ENCODE peak calls at places on chromosomes 6 and 20, in nine cellular contexts. One of them, this sample, is unnamed.

GRCh38 chr20:24935786-24936525 is 13.1 kb upstream of the CST7 start:
- DNase-seq in mucosa of descending colon: no peak
- DNase-seq in SK-N-SH: no peak
- DNase-seq in dorsolateral prefrontal cortex: no peak
- DNase-seq in mesothelial cell of epicardium: no peak
- DNase-seq in brain microvascular endothelial cell: no peak
- DNase-seq in AG04450: no peak
- DNase-seq in cardiac muscle cell: no peak
- DNase-seq in foreskin keratinocyte: no peak
- DNase-seq in this sample: no peak

GRCh38 chr6:138403324-138403800 is 661 bp upstream of the HEBP2 start:
- DNase-seq in mesothelial cell of epicardium: no peak
- DNase-seq in mucosa of descending colon: peak
- DNase-seq in foreskin keratinocyte: peak
- DNase-seq in brain microvascular endothelial cell: no peak
- DNase-seq in dorsolateral prefrontal cortex: no peak
- DNase-seq in AG04450: no peak
- DNase-seq in SK-N-SH: peak
- DNase-seq in cardiac muscle cell: peak
- DNase-seq in this sample: no peak

GRCh38 chr20:33352258-33353012 is 48.9 kb downstream of the CDK5RAP1 start:
- DNase-seq in SK-N-SH: no peak
- DNase-seq in brain microvascular endothelial cell: no peak
- DNase-seq in dorsolateral prefrontal cortex: no peak
- DNase-seq in cardiac muscle cell: no peak
- DNase-seq in mucosa of descending colon: no peak
- DNase-seq in mesothelial cell of epicardium: no peak
- DNase-seq in AG04450: no peak
- DNase-seq in foreskin keratinocyte: no peak
- DNase-seq in this sample: no peak

GRCh38 chr6:35300848-35301247 is 3.2 kb downstream of the DEF6 start:
- DNase-seq in cardiac muscle cell: no peak
- DNase-seq in brain microvascular endothelial cell: no peak
- DNase-seq in foreskin keratinocyte: no peak
- DNase-seq in SK-N-SH: no peak
- DNase-seq in dorsolateral prefrontal cortex: no peak
- DNase-seq in mesothelial cell of epicardium: no peak
- DNase-seq in AG04450: no peak
- DNase-seq in mucosa of descending colon: no peak
- DNase-seq in this sample: no peak

GRCh38 chr20:48523191-48523757 is 304.5 kb downstream of the PREX1 start:
- DNase-seq in brain microvascular endothelial cell: peak
- DNase-seq in SK-N-SH: peak
- DNase-seq in mucosa of descending colon: no peak
- DNase-seq in dorsolateral prefrontal cortex: no peak
- DNase-seq in mesothelial cell of epicardium: no peak
- DNase-seq in cardiac muscle cell: peak
- DNase-seq in AG04450: no peak
- DNase-seq in foreskin keratinocyte: peak
- DNase-seq in this sample: peak

GRCh38 chr6:85092224-85092623 is 327.8 kb upstream of the TBX18 start:
- DNase-seq in mucosa of descending colon: no peak
- DNase-seq in foreskin keratinocyte: no peak
- DNase-seq in mesothelial cell of epicardium: no peak
- DNase-seq in dorsolateral prefrontal cortex: no peak
- DNase-seq in AG04450: no peak
- DNase-seq in cardiac muscle cell: no peak
- DNase-seq in brain microvascular endothelial cell: no peak
- DNase-seq in SK-N-SH: no peak
- DNase-seq in this sample: no peak

GRCh38 chr20:48178607-48179006 is 393.3 kb upstream of the SULF2 start:
- DNase-seq in cardiac muscle cell: no peak
- DNase-seq in foreskin keratinocyte: no peak
- DNase-seq in brain microvascular endothelial cell: no peak
- DNase-seq in mucosa of descending colon: no peak
- DNase-seq in SK-N-SH: no peak
- DNase-seq in mesothelial cell of epicardium: no peak
- DNase-seq in AG04450: no peak
- DNase-seq in dorsolateral prefrontal cortex: no peak
- DNase-seq in this sample: no peak

GRCh38 chr20:43507150-43508080 is at the start of gene L3MBTL1:
- DNase-seq in SK-N-SH: peak
- DNase-seq in AG04450: no peak
- DNase-seq in dorsolateral prefrontal cortex: peak
- DNase-seq in brain microvascular endothelial cell: no peak
- DNase-seq in mesothelial cell of epicardium: peak
- DNase-seq in mucosa of descending colon: peak
- DNase-seq in foreskin keratinocyte: peak
- DNase-seq in cardiac muscle cell: peak
- DNase-seq in this sample: peak

GRCh38 chr6:148509789-148510581 is 167.3 kb downstream of the SASH1 start:
- DNase-seq in foreskin keratinocyte: peak
- DNase-seq in brain microvascular endothelial cell: peak
- DNase-seq in dorsolateral prefrontal cortex: peak
- DNase-seq in mesothelial cell of epicardium: no peak
- DNase-seq in AG04450: peak
- DNase-seq in cardiac muscle cell: no peak
- DNase-seq in mucosa of descending colon: peak
- DNase-seq in SK-N-SH: no peak
- DNase-seq in this sample: peak

GRCh38 chr20:25453035-25453810 is 45.8 kb downstream of the GINS1 start:
- DNase-seq in foreskin keratinocyte: peak
- DNase-seq in AG04450: no peak
- DNase-seq in mucosa of descending colon: no peak
- DNase-seq in dorsolateral prefrontal cortex: no peak
- DNase-seq in mesothelial cell of epicardium: no peak
- DNase-seq in SK-N-SH: peak
- DNase-seq in brain microvascular endothelial cell: no peak
- DNase-seq in cardiac muscle cell: peak
- DNase-seq in this sample: peak

GRCh38 chr20:46315311-46315710 is 7.0 kb upstream of the CDH22 start:
- DNase-seq in foreskin keratinocyte: no peak
- DNase-seq in brain microvascular endothelial cell: no peak
- DNase-seq in mucosa of descending colon: no peak
- DNase-seq in dorsolateral prefrontal cortex: no peak
- DNase-seq in SK-N-SH: no peak
- DNase-seq in mesothelial cell of epicardium: no peak
- DNase-seq in cardiac muscle cell: no peak
- DNase-seq in AG04450: no peak
- DNase-seq in this sample: no peak

GRCh38 chr20:62136283-62137091 is 6.7 kb downstream of the PSMA7 start:
- DNase-seq in cardiac muscle cell: peak
- DNase-seq in dorsolateral prefrontal cortex: peak
- DNase-seq in brain microvascular endothelial cell: peak
- DNase-seq in foreskin keratinocyte: peak
- DNase-seq in AG04450: no peak
- DNase-seq in SK-N-SH: peak
- DNase-seq in mesothelial cell of epicardium: no peak
- DNase-seq in mucosa of descending colon: no peak
- DNase-seq in this sample: peak
- TF ChIP-seq CTCF in cardiac muscle cell: peak
- TF ChIP-seq CTCF in dorsolateral prefrontal cortex: peak
- TF ChIP-seq CTCF in brain microvascular endothelial cell: peak
- TF ChIP-seq CTCF in foreskin keratinocyte: peak
- TF ChIP-seq CTCF in AG04450: peak
- TF ChIP-seq CTCF in SK-N-SH: peak
- TF ChIP-seq CTCF in mesothelial cell of epicardium: peak
- TF ChIP-seq CTCF in mucosa of descending colon: peak
- TF ChIP-seq CTCF in this sample: peak

DNA sequence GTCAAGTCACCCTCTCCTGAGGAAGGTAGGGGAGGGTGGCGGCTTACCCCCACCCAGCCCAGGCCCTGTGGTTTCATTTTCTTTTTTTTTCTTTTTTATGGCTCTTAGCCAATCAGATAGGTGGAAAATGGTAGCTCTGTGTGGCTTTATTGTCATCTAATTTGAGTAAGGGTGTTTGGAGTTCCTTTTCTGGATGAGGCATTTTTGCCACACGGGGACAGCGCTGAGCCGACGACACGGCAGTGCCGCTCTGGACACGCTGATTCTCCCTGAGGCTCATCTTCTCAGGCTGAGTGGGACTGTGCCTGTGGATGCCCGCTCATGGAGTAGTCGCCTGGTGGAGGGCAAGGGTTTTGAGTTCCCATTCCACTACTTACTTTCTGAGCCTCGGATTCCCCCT is 37.6 kb upstream of the ANGPT4 start:
- DNase-seq in foreskin keratinocyte: peak
- DNase-seq in SK-N-SH: peak
- DNase-seq in AG04450: no peak
- DNase-seq in brain microvascular endothelial cell: no peak
- DNase-seq in mesothelial cell of epicardium: no peak
- DNase-seq in dorsolateral prefrontal cortex: no peak
- DNase-seq in cardiac muscle cell: peak
- DNase-seq in mucosa of descending colon: no peak
- DNase-seq in this sample: no peak
- TF ChIP-seq CTCF in foreskin keratinocyte: peak
- TF ChIP-seq CTCF in SK-N-SH: peak
- TF ChIP-seq CTCF in AG04450: peak
- TF ChIP-seq CTCF in brain microvascular endothelial cell: peak
- TF ChIP-seq CTCF in mesothelial cell of epicardium: no peak
- TF ChIP-seq CTCF in dorsolateral prefrontal cortex: no peak
- TF ChIP-seq CTCF in cardiac muscle cell: peak
- TF ChIP-seq CTCF in mucosa of descending colon: no peak
- TF ChIP-seq CTCF in this sample: peak

GRCh38 chr20:11267762-11268335 is 594.0 kb upstream of the JAG1 start:
- DNase-seq in mesothelial cell of epicardium: no peak
- DNase-seq in mucosa of descending colon: no peak
- DNase-seq in AG04450: no peak
- DNase-seq in foreskin keratinocyte: no peak
- DNase-seq in dorsolateral prefrontal cortex: no peak
- DNase-seq in SK-N-SH: no peak
- DNase-seq in cardiac muscle cell: no peak
- DNase-seq in brain microvascular endothelial cell: peak
- DNase-seq in this sample: no peak

GRCh38 chr20:11266571-11266970 is 592.8 kb upstream of the JAG1 start:
- DNase-seq in mesothelial cell of epicardium: no peak
- DNase-seq in brain microvascular endothelial cell: no peak
- DNase-seq in foreskin keratinocyte: no peak
- DNase-seq in AG04450: no peak
- DNase-seq in SK-N-SH: no peak
- DNase-seq in mucosa of descending colon: no peak
- DNase-seq in cardiac muscle cell: no peak
- DNase-seq in dorsolateral prefrontal cortex: no peak
- DNase-seq in this sample: no peak

GRCh38 chr20:11270566-11270965 is 596.8 kb upstream of the JAG1 start:
- DNase-seq in cardiac muscle cell: peak
- DNase-seq in brain microvascular endothelial cell: no peak
- DNase-seq in AG04450: no peak
- DNase-seq in SK-N-SH: no peak
- DNase-seq in mesothelial cell of epicardium: no peak
- DNase-seq in mucosa of descending colon: no peak
- DNase-seq in dorsolateral prefrontal cortex: no peak
- DNase-seq in foreskin keratinocyte: peak
- DNase-seq in this sample: no peak

GRCh38 chr20:11271319-11271718 is 597.5 kb upstream of the JAG1 start:
- DNase-seq in dorsolateral prefrontal cortex: no peak
- DNase-seq in foreskin keratinocyte: no peak
- DNase-seq in brain microvascular endothelial cell: no peak
- DNase-seq in AG04450: no peak
- DNase-seq in mucosa of descending colon: no peak
- DNase-seq in mesothelial cell of epicardium: no peak
- DNase-seq in SK-N-SH: peak
- DNase-seq in cardiac muscle cell: peak
- DNase-seq in this sample: no peak

DNA sequence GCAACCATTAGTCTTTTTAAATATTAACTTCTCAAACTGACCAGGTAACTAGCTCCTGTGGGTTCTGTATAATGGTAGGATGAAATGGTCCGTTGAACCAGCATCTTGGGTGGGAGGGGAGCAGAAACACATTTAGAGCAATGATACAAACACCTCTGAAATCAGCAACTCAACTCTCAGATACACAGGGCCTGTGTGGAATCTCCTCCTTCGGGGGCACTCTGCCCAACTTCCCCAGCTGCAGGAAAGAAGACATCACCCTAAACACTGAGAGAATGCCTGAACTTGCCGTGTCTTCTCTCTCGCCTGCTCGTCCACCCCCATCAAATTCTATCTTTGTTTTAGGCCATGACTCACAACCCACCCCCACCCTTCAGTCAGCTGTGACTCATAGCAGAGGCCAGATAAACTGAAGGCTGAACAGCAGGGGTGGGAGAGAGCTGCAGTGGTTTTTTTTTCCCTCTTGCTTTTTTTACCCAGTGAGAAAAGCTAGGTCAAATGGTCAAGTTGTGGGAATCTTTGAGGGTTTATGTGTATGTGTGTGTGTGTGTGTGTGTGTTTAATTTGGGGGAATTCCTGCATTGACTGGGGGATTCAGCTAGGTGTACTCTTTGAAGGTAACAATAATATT is 593.4 kb upstream of the JAG1 start:
- DNase-seq in brain microvascular endothelial cell: peak
- DNase-seq in dorsolateral prefrontal cortex: peak
- DNase-seq in foreskin keratinocyte: peak
- DNase-seq in SK-N-SH: peak
- DNase-seq in mucosa of descending colon: no peak
- DNase-seq in mesothelial cell of epicardium: no peak
- DNase-seq in AG04450: peak
- DNase-seq in cardiac muscle cell: peak
- DNase-seq in this sample: peak
- TF ChIP-seq CTCF in brain microvascular endothelial cell: peak
- TF ChIP-seq CTCF in dorsolateral prefrontal cortex: no peak
- TF ChIP-seq CTCF in foreskin keratinocyte: peak
- TF ChIP-seq CTCF in SK-N-SH: no peak
- TF ChIP-seq CTCF in mucosa of descending colon: no peak
- TF ChIP-seq CTCF in mesothelial cell of epicardium: no peak
- TF ChIP-seq CTCF in AG04450: peak
- TF ChIP-seq CTCF in cardiac muscle cell: peak
- TF ChIP-seq CTCF in this sample: peak

GRCh38 chr6:164107297-164107995 is 692.9 kb downstream of the QKI start:
- DNase-seq in AG04450: no peak
- DNase-seq in dorsolateral prefrontal cortex: no peak
- DNase-seq in cardiac muscle cell: no peak
- DNase-seq in foreskin keratinocyte: peak
- DNase-seq in mucosa of descending colon: no peak
- DNase-seq in mesothelial cell of epicardium: no peak
- DNase-seq in SK-N-SH: no peak
- DNase-seq in brain microvascular endothelial cell: no peak
- DNase-seq in this sample: peak

GRCh38 chr6:164108092-164108491 is 693.6 kb downstream of the QKI start:
- DNase-seq in SK-N-SH: no peak
- DNase-seq in mesothelial cell of epicardium: no peak
- DNase-seq in dorsolateral prefrontal cortex: no peak
- DNase-seq in mucosa of descending colon: no peak
- DNase-seq in cardiac muscle cell: no peak
- DNase-seq in foreskin keratinocyte: no peak
- DNase-seq in brain microvascular endothelial cell: no peak
- DNase-seq in AG04450: no peak
- DNase-seq in this sample: no peak

GRCh38 chr6:164108869-164109769 is 694.6 kb downstream of the QKI start:
- DNase-seq in brain microvascular endothelial cell: no peak
- DNase-seq in foreskin keratinocyte: peak
- DNase-seq in SK-N-SH: no peak
- DNase-seq in mesothelial cell of epicardium: no peak
- DNase-seq in cardiac muscle cell: no peak
- DNase-seq in AG04450: no peak
- DNase-seq in mucosa of descending colon: no peak
- DNase-seq in dorsolateral prefrontal cortex: no peak
- DNase-seq in this sample: peak

GRCh38 chr6:164106345-164106769 is 691.8 kb downstream of the QKI start:
- DNase-seq in SK-N-SH: peak
- DNase-seq in AG04450: no peak
- DNase-seq in mesothelial cell of epicardium: no peak
- DNase-seq in dorsolateral prefrontal cortex: peak
- DNase-seq in cardiac muscle cell: peak
- DNase-seq in foreskin keratinocyte: no peak
- DNase-seq in brain microvascular endothelial cell: no peak
- DNase-seq in mucosa of descending colon: no peak
- DNase-seq in this sample: peak

GRCh38 chr6:164109770-164110140 is 695.2 kb downstream of the QKI start:
- DNase-seq in mucosa of descending colon: no peak
- DNase-seq in mesothelial cell of epicardium: no peak
- DNase-seq in foreskin keratinocyte: no peak
- DNase-seq in SK-N-SH: no peak
- DNase-seq in cardiac muscle cell: no peak
- DNase-seq in brain microvascular endothelial cell: no peak
- DNase-seq in dorsolateral prefrontal cortex: no peak
- DNase-seq in AG04450: no peak
- DNase-seq in this sample: no peak
- TF ChIP-seq CTCF in mucosa of descending colon: no peak
- TF ChIP-seq CTCF in mesothelial cell of epicardium: peak
- TF ChIP-seq CTCF in foreskin keratinocyte: peak
- TF ChIP-seq CTCF in SK-N-SH: peak
- TF ChIP-seq CTCF in cardiac muscle cell: peak
- TF ChIP-seq CTCF in brain microvascular endothelial cell: peak
- TF ChIP-seq CTCF in dorsolateral prefrontal cortex: peak
- TF ChIP-seq CTCF in AG04450: no peak
- TF ChIP-seq CTCF in this sample: peak

This sample was measured in astrocyte of the spinal cord.